ENCODE peak calls at places on chromosomes 11 and 22, in seven cellular contexts. One of them, this sample, is unnamed.

GRCh38 chr22:35375031-35375430 is 5.9 kb upstream of the HMOX1 start:
- DNase-seq in H9: no peak
- DNase-seq in heart left ventricle: no peak
- DNase-seq in left lung: no peak
- DNase-seq in K562: no peak
- DNase-seq in lower lobe of right lung: no peak
- DNase-seq in tibial nerve: no peak
- DNase-seq in this sample: no peak

GRCh38 chr11:59394186-59394585 is 32.0 kb downstream of the OR5A2 start:
- DNase-seq in H9: no peak
- DNase-seq in heart left ventricle: no peak
- DNase-seq in left lung: no peak
- DNase-seq in K562: no peak
- DNase-seq in lower lobe of right lung: no peak
- DNase-seq in tibial nerve: no peak
- DNase-seq in this sample: no peak

GRCh38 chr11:33128739-33129138 is 32.5 kb downstream of the CSTF3 start:
- DNase-seq in H9: no peak
- DNase-seq in heart left ventricle: no peak
- DNase-seq in left lung: no peak
- DNase-seq in K562: no peak
- DNase-seq in lower lobe of right lung: no peak
- DNase-seq in tibial nerve: no peak
- DNase-seq in this sample: no peak

GRCh38 chr11:31387379-31387778 is 17.7 kb downstream of the DNAJC24 start:
- DNase-seq in H9: no peak
- DNase-seq in heart left ventricle: no peak
- DNase-seq in left lung: no peak
- DNase-seq in K562: no peak
- DNase-seq in lower lobe of right lung: no peak
- DNase-seq in tibial nerve: no peak
- DNase-seq in this sample: no peak

GRCh38 chr22:41699264-41700104 is at the start of gene MEI1:
- DNase-seq in H9: peak; percentile 85
- DNase-seq in heart left ventricle: peak; percentile 91
- DNase-seq in left lung: peak; percentile 95
- DNase-seq in K562: no peak
- DNase-seq in lower lobe of right lung: peak; percentile 88
- DNase-seq in tibial nerve: peak; percentile 64
- DNase-seq in this sample: peak; percentile 93

GRCh38 chr11:16607675-16608644 is 130.5 kb upstream of the C11orf58 start:
- DNase-seq in H9: peak; percentile 89
- DNase-seq in heart left ventricle: peak; percentile 90
- DNase-seq in left lung: peak; percentile 79
- DNase-seq in K562: peak; percentile 53
- DNase-seq in lower lobe of right lung: peak; percentile 51
- DNase-seq in tibial nerve: peak; percentile 69
- DNase-seq in this sample: peak; percentile 74

GRCh38 chr11:86916330-86916729 is 38.9 kb downstream of the FZD4 start:
- DNase-seq in H9: no peak
- DNase-seq in heart left ventricle: peak; percentile 39
- DNase-seq in left lung: no peak
- DNase-seq in K562: no peak
- DNase-seq in lower lobe of right lung: no peak
- DNase-seq in tibial nerve: no peak
- DNase-seq in this sample: no peak

GRCh38 chr11:62560566-62561103 is 13.1 kb downstream of the EEF1G start:
- DNase-seq in H9: peak; percentile 95
- DNase-seq in heart left ventricle: peak; percentile 88
- DNase-seq in left lung: no peak
- DNase-seq in K562: peak; percentile 74
- DNase-seq in lower lobe of right lung: peak; percentile 90
- DNase-seq in tibial nerve: peak; percentile 79
- DNase-seq in this sample: peak; percentile 88

GRCh38 chr22:48678171-48679135 is 1149.2 kb downstream of the BRD1 start:
- DNase-seq in H9: no peak
- DNase-seq in heart left ventricle: no peak
- DNase-seq in left lung: peak; percentile 69
- DNase-seq in K562: no peak
- DNase-seq in lower lobe of right lung: no peak
- DNase-seq in tibial nerve: no peak
- DNase-seq in this sample: no peak

GRCh38 chr11:76897233-76897632 is 36.5 kb downstream of the ACER3 start:
- DNase-seq in H9: no peak
- DNase-seq in heart left ventricle: no peak
- DNase-seq in left lung: no peak
- DNase-seq in K562: no peak
- DNase-seq in lower lobe of right lung: no peak
- DNase-seq in tibial nerve: no peak
- DNase-seq in this sample: no peak

GRCh38 chr11:12397953-12398352 is 20.6 kb downstream of the PARVA start:
- DNase-seq in H9: no peak
- DNase-seq in heart left ventricle: peak; percentile 78
- DNase-seq in left lung: no peak
- DNase-seq in K562: no peak
- DNase-seq in lower lobe of right lung: no peak
- DNase-seq in tibial nerve: no peak
- DNase-seq in this sample: no peak

GRCh38 chr22:50583294-50583865 is 731 bp upstream of the CHKB start:
- DNase-seq in H9: no peak
- DNase-seq in heart left ventricle: no peak
- DNase-seq in left lung: no peak
- DNase-seq in K562: no peak
- DNase-seq in lower lobe of right lung: peak; percentile 29
- DNase-seq in tibial nerve: no peak
- DNase-seq in this sample: peak; percentile 58

GRCh38 chr11:107785401-107785800 is 73.2 kb downstream of the SLC35F2 start:
- DNase-seq in H9: no peak
- DNase-seq in heart left ventricle: no peak
- DNase-seq in left lung: no peak
- DNase-seq in K562: no peak
- DNase-seq in lower lobe of right lung: no peak
- DNase-seq in tibial nerve: no peak
- DNase-seq in this sample: no peak

GRCh38 chr22:17772963-17773605 is 1.2 kb downstream of the BID start:
- DNase-seq in H9: no peak
- DNase-seq in heart left ventricle: no peak
- DNase-seq in left lung: no peak
- DNase-seq in K562: no peak
- DNase-seq in lower lobe of right lung: no peak
- DNase-seq in tibial nerve: no peak
- DNase-seq in this sample: no peak

GRCh38 chr11:47591764-47592163 is 2.4 kb downstream of the C1QTNF4 start:
- DNase-seq in H9: no peak
- DNase-seq in heart left ventricle: no peak
- DNase-seq in left lung: no peak
- DNase-seq in K562: no peak
- DNase-seq in lower lobe of right lung: no peak
- DNase-seq in tibial nerve: no peak
- DNase-seq in this sample: no peak

GRCh38 chr22:30940655-30941362 is 27.8 kb downstream of the MORC2 start:
- DNase-seq in H9: no peak
- DNase-seq in heart left ventricle: no peak
- DNase-seq in left lung: no peak
- DNase-seq in K562: no peak
- DNase-seq in lower lobe of right lung: no peak
- DNase-seq in tibial nerve: no peak
- DNase-seq in this sample: no peak

GRCh38 chr11:132072044-132072879 is 701.8 kb downstream of the NTM start:
- DNase-seq in H9: no peak
- DNase-seq in heart left ventricle: no peak
- DNase-seq in left lung: no peak
- DNase-seq in K562: no peak
- DNase-seq in lower lobe of right lung: no peak
- DNase-seq in tibial nerve: no peak
- DNase-seq in this sample: no peak

GRCh38 chr22:27129266-27129665 is 471.9 kb downstream of the MIAT start:
- DNase-seq in H9: no peak
- DNase-seq in heart left ventricle: no peak
- DNase-seq in left lung: no peak
- DNase-seq in K562: no peak
- DNase-seq in lower lobe of right lung: no peak
- DNase-seq in tibial nerve: no peak
- DNase-seq in this sample: no peak

GRCh38 chr11:65952052-65952521 is 6.8 kb downstream of the TSGA10IP start:
- DNase-seq in H9: no peak
- DNase-seq in heart left ventricle: no peak
- DNase-seq in left lung: no peak
- DNase-seq in K562: no peak
- DNase-seq in lower lobe of right lung: no peak
- DNase-seq in tibial nerve: no peak
- DNase-seq in this sample: no peak

GRCh38 chr11:86275493-86276370 is 26.3 kb upstream of the HIKESHI start:
- DNase-seq in H9: no peak
- DNase-seq in heart left ventricle: no peak
- DNase-seq in left lung: no peak
- DNase-seq in K562: no peak
- DNase-seq in lower lobe of right lung: no peak
- DNase-seq in tibial nerve: no peak
- DNase-seq in this sample: no peak

GRCh38 chr22:19606332-19607197 is 82.4 kb upstream of the CLDN5 start:
- DNase-seq in H9: no peak
- DNase-seq in heart left ventricle: no peak
- DNase-seq in left lung: no peak
- DNase-seq in K562: peak; percentile 56
- DNase-seq in lower lobe of right lung: no peak
- DNase-seq in tibial nerve: no peak
- DNase-seq in this sample: no peak

GRCh38 chr11:128840137-128840536 is 27.0 kb downstream of the KCNJ1 start:
- DNase-seq in H9: no peak
- DNase-seq in heart left ventricle: no peak
- DNase-seq in left lung: no peak
- DNase-seq in K562: no peak
- DNase-seq in lower lobe of right lung: no peak
- DNase-seq in tibial nerve: no peak
- DNase-seq in this sample: no peak

GRCh38 chr11:88631497-88631896 is 294.0 kb upstream of the CTSC start:
- DNase-seq in H9: no peak
- DNase-seq in heart left ventricle: no peak
- DNase-seq in left lung: no peak
- DNase-seq in K562: no peak
- DNase-seq in lower lobe of right lung: no peak
- DNase-seq in tibial nerve: no peak
- DNase-seq in this sample: no peak

GRCh38 chr22:41009222-41009948 is 58.2 kb downstream of the RBX1 start:
- DNase-seq in H9: no peak
- DNase-seq in heart left ventricle: no peak
- DNase-seq in left lung: peak; percentile 70
- DNase-seq in K562: no peak
- DNase-seq in lower lobe of right lung: peak; percentile 52
- DNase-seq in tibial nerve: no peak
- DNase-seq in this sample: peak; percentile 68

GRCh38 chr11:94134651-94135512 is 6.2 kb downstream of the PANX1 start:
- DNase-seq in H9: no peak
- DNase-seq in heart left ventricle: peak; percentile 89
- DNase-seq in left lung: peak; percentile 45
- DNase-seq in K562: no peak
- DNase-seq in lower lobe of right lung: no peak
- DNase-seq in tibial nerve: peak; percentile 44
- DNase-seq in this sample: no peak

DNA sequence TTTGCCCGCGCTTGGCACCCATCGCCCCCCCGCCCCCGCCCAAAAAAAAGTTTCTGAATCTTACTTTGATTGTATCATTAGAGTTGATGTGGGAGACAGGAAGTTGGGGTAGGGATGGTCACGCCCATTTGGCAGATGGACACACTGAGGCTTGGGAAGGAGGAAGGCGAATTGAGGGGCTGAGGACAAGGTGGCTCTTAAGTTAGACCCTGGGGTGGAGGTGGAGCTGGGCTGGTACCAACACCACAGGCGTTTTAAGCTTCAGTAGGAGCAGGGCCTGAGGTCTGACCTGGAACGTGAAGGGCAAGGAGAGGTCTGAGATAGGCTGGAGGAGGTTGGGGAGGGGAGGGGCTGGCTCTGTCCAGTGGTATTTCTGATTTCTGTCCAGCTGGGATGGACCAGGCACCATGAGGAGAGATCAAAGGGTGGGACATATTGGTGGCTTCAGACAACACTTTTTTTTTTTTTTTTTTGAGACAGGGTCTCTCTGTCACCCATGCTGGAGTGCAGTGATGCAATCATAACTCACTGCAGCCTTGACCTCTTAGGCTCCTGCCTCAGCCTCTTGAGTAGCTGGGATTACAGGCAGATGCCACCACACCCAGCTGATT is 777 bp upstream of the CDC42BPG start:
- DNase-seq in H9: no peak
- DNase-seq in heart left ventricle: no peak
- DNase-seq in left lung: no peak
- DNase-seq in K562: no peak
- DNase-seq in lower lobe of right lung: no peak
- DNase-seq in tibial nerve: no peak
- DNase-seq in this sample: no peak
- H3K4me1 ChIP-seq in H9: no peaks in the 10 kb centered on the region
- H3K4me1 ChIP-seq in heart left ventricle: peaks cover 29% of the 10 kb centered on the region
- H3K4me1 ChIP-seq in left lung: peaks cover 60% of the 10 kb centered on the region
- H3K4me1 ChIP-seq in K562: peaks cover 75% of the 10 kb centered on the region
- H3K4me1 ChIP-seq in lower lobe of right lung: peaks cover 55% of the 10 kb centered on the region
- H3K4me1 ChIP-seq in tibial nerve: peaks cover 37% of the 10 kb centered on the region
- H3K4me1 ChIP-seq in this sample: peaks cover 30% of the 10 kb centered on the region

GRCh38 chr11:34869425-34869824 is 46.8 kb downstream of the APIP start:
- DNase-seq in H9: peak; percentile 44
- DNase-seq in heart left ventricle: no peak
- DNase-seq in left lung: no peak
- DNase-seq in K562: peak; percentile 21
- DNase-seq in lower lobe of right lung: no peak
- DNase-seq in tibial nerve: no peak
- DNase-seq in this sample: no peak
- TF ChIP-seq CTCF in H9: peak; percentile 64
- TF ChIP-seq CTCF in heart left ventricle: no peak
- TF ChIP-seq CTCF in left lung: no peak
- TF ChIP-seq CTCF in K562: peak; percentile 51
- TF ChIP-seq CTCF in lower lobe of right lung: no peak
- TF ChIP-seq CTCF in tibial nerve: no peak
- TF ChIP-seq CTCF in this sample: no peak

GRCh38 chr11:34348919-34349318 is 8.9 kb downstream of the ABTB2 start:
- DNase-seq in H9: peak; percentile 10
- DNase-seq in heart left ventricle: no peak
- DNase-seq in left lung: no peak
- DNase-seq in K562: no peak
- DNase-seq in lower lobe of right lung: no peak
- DNase-seq in tibial nerve: no peak
- DNase-seq in this sample: no peak
- H3K4me1 ChIP-seq in H9: no peaks in the 10 kb centered on the region
- H3K4me1 ChIP-seq in heart left ventricle: peaks cover 14% of the 10 kb centered on the region
- H3K4me1 ChIP-seq in left lung: peaks cover 12% of the 10 kb centered on the region
- H3K4me1 ChIP-seq in K562: no peaks in the 10 kb centered on the region
- H3K4me1 ChIP-seq in lower lobe of right lung: peaks cover 30% of the 10 kb centered on the region
- H3K4me1 ChIP-seq in tibial nerve: peaks cover 54% of the 10 kb centered on the region
- H3K4me1 ChIP-seq in this sample: peaks cover 18% of the 10 kb centered on the region

DNA sequence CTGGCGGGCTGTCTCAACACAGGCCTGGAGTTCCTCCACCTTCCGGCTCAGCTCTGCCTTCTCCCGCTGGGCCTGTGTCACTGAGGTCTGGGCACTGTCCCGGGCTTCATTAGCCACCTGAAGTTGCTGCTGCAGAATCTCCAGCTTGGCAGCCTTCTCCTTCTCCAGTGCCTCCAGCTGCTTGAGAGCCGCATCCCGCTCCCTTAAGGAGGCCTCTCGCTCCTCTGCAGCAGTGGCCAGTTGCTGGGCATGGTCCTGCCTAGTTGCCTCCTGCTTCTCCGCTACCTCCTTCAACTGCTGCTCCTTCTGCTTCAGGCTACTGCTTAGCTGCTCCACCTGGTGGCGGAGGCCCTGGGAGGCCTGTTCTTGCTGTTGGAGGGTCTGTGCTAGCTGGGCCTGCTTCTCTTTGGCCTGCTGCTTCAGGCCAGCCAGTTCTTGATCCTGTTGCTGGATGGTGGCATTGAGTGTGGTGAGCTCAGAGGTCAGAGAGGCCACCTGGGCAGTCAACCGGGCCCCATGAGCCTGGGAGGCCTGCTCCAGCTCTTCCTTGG is 16.9 kb downstream of the IL18BP start:
- DNase-seq in H9: peak; percentile 63
- DNase-seq in heart left ventricle: no peak
- DNase-seq in left lung: no peak
- DNase-seq in K562: no peak
- DNase-seq in lower lobe of right lung: no peak
- DNase-seq in tibial nerve: no peak
- DNase-seq in this sample: peak; percentile 53
- TF ChIP-seq CTCF in H9: peak; percentile 63
- TF ChIP-seq CTCF in heart left ventricle: no peak
- TF ChIP-seq CTCF in left lung: no peak
- TF ChIP-seq CTCF in K562: peak; percentile 61
- TF ChIP-seq CTCF in lower lobe of right lung: no peak
- TF ChIP-seq CTCF in tibial nerve: no peak
- TF ChIP-seq CTCF in this sample: peak; percentile 13

This sample was measured in upper lobe of right lung.